ENCODE peak calls at places on chromosomes 5 and 9, in six cellular contexts. One of them, this sample, is unnamed.

GRCh38 chr9:137312852-137313325 is 10.8 kb upstream of the NRARP start:
- DNase-seq in activated CD4-positive, alpha-beta T cell treated with anti-CD3 and anti-CD28 coated beads, Interleukin-2, amount 10 ng/mL, durations not matched to agents 7 days and 5 days: no peak
- DNase-seq in iPS DF 19.7: no peak
- DNase-seq in activated naive CD4-positive, alpha-beta T cell treated with Interleukin-2 at 50 U/mL for 16 hours: no peak
- DNase-seq in astrocyte: no peak
- DNase-seq in COLO829: no peak
- DNase-seq in this sample: no peak

GRCh38 chr5:131252824-131253171 is 11.1 kb upstream of the CDC42SE2 start:
- DNase-seq in activated CD4-positive, alpha-beta T cell treated with anti-CD3 and anti-CD28 coated beads, Interleukin-2, amount 10 ng/mL, durations not matched to agents 7 days and 5 days: peak
- DNase-seq in iPS DF 19.7: no peak
- DNase-seq in activated naive CD4-positive, alpha-beta T cell treated with Interleukin-2 at 50 U/mL for 16 hours: peak
- DNase-seq in astrocyte: no peak
- DNase-seq in COLO829: no peak
- DNase-seq in this sample: peak

GRCh38 chr5:33984671-33985124 is at the start of gene SLC45A2:
- DNase-seq in activated CD4-positive, alpha-beta T cell treated with anti-CD3 and anti-CD28 coated beads, Interleukin-2, amount 10 ng/mL, durations not matched to agents 7 days and 5 days: no peak
- DNase-seq in iPS DF 19.7: no peak
- DNase-seq in activated naive CD4-positive, alpha-beta T cell treated with Interleukin-2 at 50 U/mL for 16 hours: no peak
- DNase-seq in astrocyte: peak
- DNase-seq in COLO829: peak
- DNase-seq in this sample: no peak

GRCh38 chr5:128349044-128349629 is 188.9 kb downstream of the FBN2 start:
- DNase-seq in activated CD4-positive, alpha-beta T cell treated with anti-CD3 and anti-CD28 coated beads, Interleukin-2, amount 10 ng/mL, durations not matched to agents 7 days and 5 days: no peak
- DNase-seq in iPS DF 19.7: no peak
- DNase-seq in activated naive CD4-positive, alpha-beta T cell treated with Interleukin-2 at 50 U/mL for 16 hours: no peak
- DNase-seq in astrocyte: peak
- DNase-seq in COLO829: no peak
- DNase-seq in this sample: no peak

GRCh38 chr9:4397917-4398316 is 92.4 kb upstream of the SLC1A1 start:
- DNase-seq in activated CD4-positive, alpha-beta T cell treated with anti-CD3 and anti-CD28 coated beads, Interleukin-2, amount 10 ng/mL, durations not matched to agents 7 days and 5 days: no peak
- DNase-seq in iPS DF 19.7: no peak
- DNase-seq in activated naive CD4-positive, alpha-beta T cell treated with Interleukin-2 at 50 U/mL for 16 hours: no peak
- DNase-seq in astrocyte: peak
- DNase-seq in COLO829: peak
- DNase-seq in this sample: no peak

GRCh38 chr5:172885594-172886340 is 51.7 kb downstream of the ERGIC1 start:
- DNase-seq in activated CD4-positive, alpha-beta T cell treated with anti-CD3 and anti-CD28 coated beads, Interleukin-2, amount 10 ng/mL, durations not matched to agents 7 days and 5 days: no peak
- DNase-seq in iPS DF 19.7: no peak
- DNase-seq in activated naive CD4-positive, alpha-beta T cell treated with Interleukin-2 at 50 U/mL for 16 hours: no peak
- DNase-seq in astrocyte: no peak
- DNase-seq in COLO829: no peak
- DNase-seq in this sample: no peak

GRCh38 chr9:128454991-128455390 is 815 bp upstream of the ODF2 start:
- DNase-seq in activated CD4-positive, alpha-beta T cell treated with anti-CD3 and anti-CD28 coated beads, Interleukin-2, amount 10 ng/mL, durations not matched to agents 7 days and 5 days: no peak
- DNase-seq in iPS DF 19.7: no peak
- DNase-seq in activated naive CD4-positive, alpha-beta T cell treated with Interleukin-2 at 50 U/mL for 16 hours: no peak
- DNase-seq in astrocyte: no peak
- DNase-seq in COLO829: no peak
- DNase-seq in this sample: no peak

GRCh38 chr9:8659121-8659520 is 859.5 kb upstream of the DMAC1 start:
- DNase-seq in activated CD4-positive, alpha-beta T cell treated with anti-CD3 and anti-CD28 coated beads, Interleukin-2, amount 10 ng/mL, durations not matched to agents 7 days and 5 days: no peak
- DNase-seq in iPS DF 19.7: no peak
- DNase-seq in activated naive CD4-positive, alpha-beta T cell treated with Interleukin-2 at 50 U/mL for 16 hours: no peak
- DNase-seq in astrocyte: no peak
- DNase-seq in COLO829: no peak
- DNase-seq in this sample: no peak

GRCh38 chr9:3498691-3499090 is 27.1 kb downstream of the RFX3 start:
- DNase-seq in activated CD4-positive, alpha-beta T cell treated with anti-CD3 and anti-CD28 coated beads, Interleukin-2, amount 10 ng/mL, durations not matched to agents 7 days and 5 days: no peak
- DNase-seq in iPS DF 19.7: no peak
- DNase-seq in activated naive CD4-positive, alpha-beta T cell treated with Interleukin-2 at 50 U/mL for 16 hours: no peak
- DNase-seq in astrocyte: peak
- DNase-seq in COLO829: no peak
- DNase-seq in this sample: no peak

GRCh38 chr5:143932584-143932983 is 120.6 kb downstream of the HMHB1 start:
- DNase-seq in activated CD4-positive, alpha-beta T cell treated with anti-CD3 and anti-CD28 coated beads, Interleukin-2, amount 10 ng/mL, durations not matched to agents 7 days and 5 days: no peak
- DNase-seq in iPS DF 19.7: no peak
- DNase-seq in activated naive CD4-positive, alpha-beta T cell treated with Interleukin-2 at 50 U/mL for 16 hours: no peak
- DNase-seq in astrocyte: no peak
- DNase-seq in COLO829: no peak
- DNase-seq in this sample: no peak

GRCh38 chr5:68565427-68565826 is 349.9 kb downstream of the PIK3R1 start:
- DNase-seq in activated CD4-positive, alpha-beta T cell treated with anti-CD3 and anti-CD28 coated beads, Interleukin-2, amount 10 ng/mL, durations not matched to agents 7 days and 5 days: no peak
- DNase-seq in iPS DF 19.7: no peak
- DNase-seq in activated naive CD4-positive, alpha-beta T cell treated with Interleukin-2 at 50 U/mL for 16 hours: no peak
- DNase-seq in astrocyte: no peak
- DNase-seq in COLO829: no peak
- DNase-seq in this sample: no peak

GRCh38 chr5:92268343-92268742 is 885.2 kb upstream of the ARRDC3 start:
- DNase-seq in activated CD4-positive, alpha-beta T cell treated with anti-CD3 and anti-CD28 coated beads, Interleukin-2, amount 10 ng/mL, durations not matched to agents 7 days and 5 days: no peak
- DNase-seq in iPS DF 19.7: no peak
- DNase-seq in activated naive CD4-positive, alpha-beta T cell treated with Interleukin-2 at 50 U/mL for 16 hours: no peak
- DNase-seq in astrocyte: no peak
- DNase-seq in COLO829: no peak
- DNase-seq in this sample: no peak

GRCh38 chr9:27945386-27945785 is 372.1 kb upstream of the C9orf72 start:
- DNase-seq in activated CD4-positive, alpha-beta T cell treated with anti-CD3 and anti-CD28 coated beads, Interleukin-2, amount 10 ng/mL, durations not matched to agents 7 days and 5 days: no peak
- DNase-seq in iPS DF 19.7: no peak
- DNase-seq in activated naive CD4-positive, alpha-beta T cell treated with Interleukin-2 at 50 U/mL for 16 hours: no peak
- DNase-seq in astrocyte: peak
- DNase-seq in COLO829: peak
- DNase-seq in this sample: no peak

This sample was measured in CMK.